ENCODE peak calls at places on chromosomes 5 and 9, in nine cellular contexts. Y is fibroblast of lung, T is brain microvascular endothelial cell, D is iPS DF 6.9, B is astrocyte of the spinal cord, U is NB4, V is AG04449, K is lung, L is IMR-90. H is an unnamed sample.

GRCh38 chr5:103582364-103582763 is 19.8 kb upstream of the NUDT12 start:
- DNase-seq in Y (peak), T (peak), D (no peak), B (peak), U (peak), V (no peak), K (no peak), L (peak), H (peak)

GRCh38 chr5:55151923-55152842 is 7.8 kb upstream of the GPX8 start:
- DNase-seq in Y (peak), T (peak), D (no peak), B (peak), U (no peak), V (peak), K (no peak), L (peak), H (peak)

GRCh38 chr5:178305801-178306200 is 73.2 kb upstream of the PHYKPL start:
- DNase-seq in Y (no peak), T (no peak), D (no peak), B (no peak), U (no peak), V (no peak), K (no peak), L (no peak), H (no peak)

GRCh38 chr5:118937393-118938061 is 50.8 kb downstream of the DTWD2 start:
- DNase-seq in Y (peak), T (no peak), D (no peak), B (peak), U (no peak), V (no peak), K (no peak), L (no peak), H (no peak)

GRCh38 chr5:38607396-38607795 is 51.0 kb upstream of the LIFR start:
- DNase-seq in Y (peak), T (peak), D (no peak), B (peak), U (peak), V (peak), K (no peak), L (peak), H (no peak)

GRCh38 chr5:14108170-14108996 is 34.8 kb upstream of the TRIO start:
- DNase-seq in Y (peak), T (peak), D (peak), B (peak), U (peak), V (no peak), K (peak), L (peak), H (peak)

GRCh38 chr9:72362680-72363139 is 2.3 kb downstream of the ZFAND5 start:
- DNase-seq in Y (peak), T (peak), D (no peak), B (peak), U (peak), V (no peak), K (peak), L (peak), H (peak)

GRCh38 chr9:72156586-72156985 is 7.3 kb downstream of the GDA start:
- DNase-seq in Y (no peak), T (no peak), D (no peak), B (no peak), U (no peak), V (no peak), K (no peak), L (no peak), H (no peak)

GRCh38 chr9:4970970-4971641 is 14.0 kb upstream of the JAK2 start:
- DNase-seq in Y (no peak), T (no peak), D (no peak), B (no peak), U (peak), V (no peak), K (no peak), L (no peak), H (no peak)

GRCh38 chr9:137674307-137675305 is 55.8 kb downstream of the EHMT1 start:
- DNase-seq in Y (no peak), T (no peak), D (no peak), B (no peak), U (no peak), V (no peak), K (no peak), L (no peak), H (no peak)

GRCh38 chr9:137671196-137671538 is 52.4 kb downstream of the EHMT1 start:
- DNase-seq in Y (no peak), T (no peak), D (no peak), B (no peak), U (no peak), V (no peak), K (no peak), L (no peak), H (no peak)

GRCh38 chr9:137671721-137672120 is 52.9 kb downstream of the EHMT1 start:
- DNase-seq in Y (no peak), T (no peak), D (no peak), B (no peak), U (no peak), V (no peak), K (no peak), L (no peak), H (no peak)

GRCh38 chr9:137672907-137673791 is 54.3 kb downstream of the EHMT1 start:
- DNase-seq in Y (peak), T (peak), D (no peak), B (peak), U (peak), V (peak), K (peak), L (peak), H (peak)

GRCh38 chr9:137673871-137674270 is 55.1 kb downstream of the EHMT1 start:
- DNase-seq in Y (peak), T (no peak), D (no peak), B (no peak), U (no peak), V (no peak), K (no peak), L (no peak), H (no peak)
- H3K4me3 ChIP-seq in Y (no peak), T (no peak), D (no peak), B (no peak), U (no peak), V (no peak), K (no peak), L (no peak), H (no peak)

DNA sequence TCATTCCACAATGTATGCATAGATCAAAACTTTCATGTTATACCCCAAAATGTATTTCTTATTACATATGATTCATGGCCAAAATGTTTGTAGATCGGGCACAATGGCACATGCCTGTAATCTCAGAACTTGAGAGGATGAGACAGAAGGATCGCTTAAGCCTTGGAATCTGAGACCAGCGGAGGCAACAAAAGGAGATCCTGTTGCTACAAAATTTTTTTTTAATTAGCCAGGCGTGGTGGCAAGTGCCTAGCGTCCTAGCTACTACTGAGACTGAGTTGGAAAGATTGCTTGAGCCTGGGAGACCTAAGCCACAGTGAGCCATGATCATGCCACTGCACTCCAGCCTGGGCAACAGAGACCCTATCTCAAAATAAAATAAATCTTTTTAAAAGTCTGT is 89.9 kb downstream of the MAPKAP1 start:
- DNase-seq in Y (no peak), T (no peak), D (no peak), B (no peak), U (no peak), V (no peak), K (no peak), L (no peak), H (no peak)
- H3K4me3 ChIP-seq in Y (no peak), T (no peak), D (no peak), B (no peak), U (no peak), V (no peak), K (no peak), L (no peak), H (no peak)

GRCh38 chr9:134060546-134060945 is 7.3 kb downstream of the BRD3 start:
- DNase-seq in Y (no peak), T (no peak), D (no peak), B (no peak), U (no peak), V (no peak), K (no peak), L (no peak), H (no peak)

GRCh38 chr9:134057751-134058701 is 9.8 kb downstream of the BRD3 start:
- DNase-seq in Y (no peak), T (no peak), D (no peak), B (no peak), U (no peak), V (no peak), K (no peak), L (no peak), H (no peak)

GRCh38 chr9:134059661-134060395 is 8.0 kb downstream of the BRD3 start:
- DNase-seq in Y (no peak), T (no peak), D (no peak), B (no peak), U (peak), V (no peak), K (no peak), L (no peak), H (no peak)

GRCh38 chr9:134058716-134059115 is 9.1 kb downstream of the BRD3 start:
- DNase-seq in Y (no peak), T (no peak), D (no peak), B (peak), U (no peak), V (no peak), K (no peak), L (peak), H (peak)

GRCh38 chr9:134059188-134059641 is 8.6 kb downstream of the BRD3 start:
- DNase-seq in Y (no peak), T (no peak), D (no peak), B (no peak), U (no peak), V (no peak), K (no peak), L (no peak), H (no peak)
- H3K4me3 ChIP-seq in Y (no peak), T (peak), D (no peak), B (no peak), U (no peak), V (no peak), K (no peak), L (no peak), H (no peak)

DNA sequence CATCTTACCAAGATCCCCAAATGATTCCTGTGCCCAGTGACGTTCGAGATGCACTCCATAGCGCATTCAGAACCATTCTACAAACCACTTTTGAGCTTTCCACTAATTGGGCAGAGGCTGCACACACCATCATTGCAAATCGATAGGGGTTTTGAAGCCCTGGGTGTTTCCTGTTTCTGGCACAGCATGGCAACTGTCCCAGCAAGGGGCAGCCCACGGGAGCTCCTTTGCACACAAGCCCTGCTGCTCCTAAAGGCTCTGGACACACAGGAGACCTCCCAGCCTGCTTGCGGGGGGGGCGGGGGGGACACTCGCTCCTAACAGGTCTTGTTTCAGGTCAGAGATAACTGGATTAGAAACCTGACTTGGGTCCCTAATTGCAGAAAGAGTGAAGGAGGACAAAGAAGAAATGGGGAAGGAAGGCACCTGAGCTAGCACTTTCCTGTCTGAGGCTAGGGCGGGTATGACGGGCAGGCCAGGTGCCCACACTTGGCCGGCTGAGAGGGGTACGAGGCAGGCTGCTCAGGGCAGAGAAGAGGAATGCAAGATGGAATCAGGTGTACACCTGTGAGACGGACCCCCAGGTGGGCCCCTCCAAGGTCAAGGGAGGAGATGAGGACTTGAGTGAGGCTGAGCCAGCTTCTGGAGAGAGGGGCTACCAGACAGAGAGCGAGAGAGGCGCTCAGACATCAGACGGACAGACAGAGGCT is 828 bp downstream of the FBP1 start:
- DNase-seq in Y (no peak), T (no peak), D (no peak), B (no peak), U (peak), V (no peak), K (no peak), L (no peak), H (no peak)
- H3K4me3 ChIP-seq in Y (no peak), T (no peak), D (peak), B (no peak), U (no peak), V (no peak), K (peak), L (no peak), H (no peak)

GRCh38 chr5:83715316-83716060 is 5.2 kb downstream of the HAPLN1 start:
- DNase-seq in Y (no peak), T (no peak), D (no peak), B (no peak), U (no peak), V (no peak), K (no peak), L (no peak), H (no peak)
- H3K4me3 ChIP-seq in Y (no peak), T (no peak), D (no peak), B (no peak), U (no peak), V (no peak), K (no peak), L (no peak), H (no peak)

GRCh38 chr5:137498301-137498735 is 808 bp downstream of the SPOCK1 start:
- DNase-seq in Y (no peak), T (no peak), D (no peak), B (no peak), U (no peak), V (no peak), K (no peak), L (no peak), H (peak)

GRCh38 chr5:137500616-137501225 is 1.6 kb upstream of the SPOCK1 start:
- DNase-seq in Y (no peak), T (no peak), D (no peak), B (no peak), U (no peak), V (no peak), K (no peak), L (no peak), H (no peak)

GRCh38 chr5:137498736-137499505 is at the start of gene SPOCK1:
- DNase-seq in Y (peak), T (peak), D (peak), B (peak), U (peak), V (no peak), K (peak), L (peak), H (peak)

GRCh38 chr5:137497396-137498290 is 1.5 kb downstream of the SPOCK1 start:
- DNase-seq in Y (no peak), T (no peak), D (no peak), B (no peak), U (no peak), V (no peak), K (no peak), L (no peak), H (peak)

DNA sequence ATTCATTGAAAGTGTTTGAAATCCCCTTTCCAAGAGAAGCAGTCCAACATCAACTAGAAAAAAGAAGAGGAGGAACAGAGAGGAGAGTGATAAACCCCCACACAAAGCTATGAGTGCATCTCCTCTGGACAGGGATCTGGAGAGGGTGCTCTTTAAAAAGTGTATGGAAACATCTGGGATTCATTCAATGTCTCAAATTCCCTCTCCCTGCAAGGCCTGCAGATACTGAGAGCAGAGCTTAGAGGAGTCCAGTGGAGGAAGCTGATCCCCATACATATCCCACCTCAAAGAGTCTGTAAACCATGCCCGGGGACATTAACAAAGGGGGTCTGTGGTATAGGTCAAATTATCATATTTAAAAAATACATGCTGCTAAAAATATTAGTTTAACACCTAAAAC is 2.2 kb downstream of the SPOCK1 start:
- DNase-seq in Y (no peak), T (no peak), D (no peak), B (no peak), U (no peak), V (no peak), K (no peak), L (no peak), H (no peak)
- H3K4me3 ChIP-seq in Y (peak), T (no peak), D (no peak), B (no peak), U (no peak), V (peak), K (no peak), L (no peak), H (peak)

GRCh38 chr9:16001856-16002255 is 449.0 kb downstream of the CCDC171 start:
- DNase-seq in Y (peak), T (peak), D (no peak), B (peak), U (no peak), V (no peak), K (no peak), L (peak), H (peak)

GRCh38 chr9:16004613-16005012 is 451.8 kb downstream of the CCDC171 start:
- DNase-seq in Y (no peak), T (no peak), D (no peak), B (no peak), U (no peak), V (no peak), K (no peak), L (no peak), H (no peak)

GRCh38 chr9:16002816-16003215 is 450.0 kb downstream of the CCDC171 start:
- DNase-seq in Y (peak), T (peak), D (no peak), B (peak), U (no peak), V (no peak), K (no peak), L (peak), H (no peak)

GRCh38 chr9:16000826-16001225 is 448.0 kb downstream of the CCDC171 start:
- DNase-seq in Y (peak), T (no peak), D (no peak), B (no peak), U (no peak), V (no peak), K (no peak), L (peak), H (no peak)

DNA sequence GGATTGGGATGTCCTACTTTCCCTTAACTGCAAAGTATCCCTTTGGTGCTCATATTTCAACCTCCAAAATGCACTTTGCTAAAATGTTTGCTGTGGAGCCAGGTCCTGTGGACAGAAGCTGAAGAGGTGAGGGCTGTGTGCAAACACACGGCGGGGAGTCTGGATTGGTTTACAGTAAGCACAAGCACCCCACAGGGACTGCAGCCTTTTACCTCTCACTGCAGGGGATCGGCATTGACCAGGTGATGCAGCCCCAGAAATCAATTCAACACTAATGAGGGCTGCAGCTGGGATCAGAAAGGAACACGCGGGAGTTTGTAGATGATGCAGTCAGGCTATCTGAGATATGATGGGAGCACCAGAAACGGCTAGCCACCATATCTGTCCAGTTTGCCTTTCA is 450.9 kb downstream of the CCDC171 start:
- DNase-seq in Y (no peak), T (no peak), D (no peak), B (no peak), U (no peak), V (no peak), K (no peak), L (no peak), H (no peak)
- H3K4me3 ChIP-seq in Y (no peak), T (no peak), D (no peak), B (no peak), U (no peak), V (no peak), K (no peak), L (no peak), H (no peak)

GRCh38 chr5:61163905-61164304 is 1.6 kb upstream of the SMIM15 start:
- DNase-seq in Y (no peak), T (no peak), D (no peak), B (no peak), U (no peak), V (no peak), K (no peak), L (no peak), H (no peak)
- H3K4me3 ChIP-seq in Y (peak), T (no peak), D (no peak), B (no peak), U (no peak), V (peak), K (no peak), L (peak), H (no peak)

GRCh38 chr5:79509244-79509880 is 4.6 kb downstream of the HOMER1 start:
- DNase-seq in Y (no peak), T (no peak), D (no peak), B (no peak), U (no peak), V (no peak), K (no peak), L (no peak), H (no peak)
- H3K4me3 ChIP-seq in Y (no peak), T (no peak), D (no peak), B (no peak), U (no peak), V (no peak), K (no peak), L (no peak), H (no peak)

H was measured in MG63.